ENCODE peak calls at places on chromosomes 6 and 20, in six cellular contexts. A, N, C, E, Q and F are unnamed samples.

GRCh38 chr6:912871-913663 is 220.1 kb upstream of the EXOC2 start:
- DNase-seq in A (no peak), N (no peak), C (no peak), E (peak), Q (no peak), F (no peak)

GRCh38 chr6:162385980-162386379 is 341.6 kb downstream of the PRKN start:
- DNase-seq in A (no peak), N (no peak), C (no peak), E (peak), Q (no peak), F (no peak)

GRCh38 chr6:137928286-137928685 is 61.2 kb downstream of the TNFAIP3 start:
- DNase-seq in A (no peak), N (no peak), C (no peak), E (no peak), Q (no peak), F (no peak)

GRCh38 chr6:55175078-55175777 is 913 bp downstream of the HCRTR2 start:
- DNase-seq in A (no peak), N (no peak), C (no peak), E (no peak), Q (no peak), F (no peak)

GRCh38 chr20:23235173-23236027 is 115.2 kb upstream of the NXT1 start:
- DNase-seq in A (peak), N (no peak), C (peak), E (peak), Q (no peak), F (peak)

GRCh38 chr6:166556871-166557322 is 29.6 kb downstream of the RAMACL start:
- DNase-seq in A (peak), N (peak), C (peak), E (peak), Q (no peak), F (no peak)

GRCh38 chr6:137819740-137820139 is 47.3 kb upstream of the TNFAIP3 start:
- DNase-seq in A (peak), N (no peak), C (no peak), E (no peak), Q (no peak), F (no peak)

GRCh38 chr6:30127238-30128093 is 8.5 kb upstream of the TRIM40 start:
- DNase-seq in A (no peak), N (no peak), C (no peak), E (no peak), Q (no peak), F (no peak)

GRCh38 chr6:80520195-80520594 is 413.7 kb downstream of the BCKDHB start:
- DNase-seq in A (peak), N (no peak), C (no peak), E (peak), Q (no peak), F (no peak)

GRCh38 chr6:41836660-41837052 is 49.2 kb downstream of the TOMM6 start:
- DNase-seq in A (peak), N (no peak), C (no peak), E (peak), Q (no peak), F (no peak)

GRCh38 chr20:58586565-58587093 is 64.5 kb upstream of the STX16 start:
- DNase-seq in A (no peak), N (no peak), C (no peak), E (no peak), Q (no peak), F (no peak)

GRCh38 chr6:83514877-83515466 is 2.6 kb downstream of the PRSS35 start:
- DNase-seq in A (peak), N (peak), C (no peak), E (peak), Q (no peak), F (peak)

GRCh38 chr6:127058027-127058426 is 60.4 kb upstream of the RSPO3 start:
- DNase-seq in A (peak), N (no peak), C (no peak), E (peak), Q (no peak), F (no peak)

GRCh38 chr6:105949939-105950582 is 136.1 kb upstream of the PRDM1 start:
- DNase-seq in A (no peak), N (no peak), C (no peak), E (no peak), Q (no peak), F (no peak)

GRCh38 chr6:15089569-15090144 is 156.2 kb upstream of the JARID2 start:
- DNase-seq in A (no peak), N (no peak), C (peak), E (no peak), Q (no peak), F (no peak)

GRCh38 chr20:23918896-23919295 is 39.3 kb upstream of the CST5 start:
- DNase-seq in A (no peak), N (no peak), C (no peak), E (no peak), Q (no peak), F (no peak)

GRCh38 chr6:14452567-14453527 is 335.3 kb downstream of the CD83 start:
- DNase-seq in A (no peak), N (no peak), C (no peak), E (no peak), Q (no peak), F (no peak)

GRCh38 chr6:146336200-146336599 is 207.4 kb upstream of the RAB32 start:
- DNase-seq in A (peak), N (no peak), C (no peak), E (no peak), Q (no peak), F (no peak)

GRCh38 chr20:6942266-6942665 is 174.8 kb downstream of the BMP2 start:
- DNase-seq in A (no peak), N (no peak), C (no peak), E (no peak), Q (no peak), F (no peak)

GRCh38 chr6:108157234-108157971 is 8.4 kb upstream of the NR2E1 start:
- DNase-seq in A (no peak), N (no peak), C (no peak), E (no peak), Q (peak), F (no peak)

DNA sequence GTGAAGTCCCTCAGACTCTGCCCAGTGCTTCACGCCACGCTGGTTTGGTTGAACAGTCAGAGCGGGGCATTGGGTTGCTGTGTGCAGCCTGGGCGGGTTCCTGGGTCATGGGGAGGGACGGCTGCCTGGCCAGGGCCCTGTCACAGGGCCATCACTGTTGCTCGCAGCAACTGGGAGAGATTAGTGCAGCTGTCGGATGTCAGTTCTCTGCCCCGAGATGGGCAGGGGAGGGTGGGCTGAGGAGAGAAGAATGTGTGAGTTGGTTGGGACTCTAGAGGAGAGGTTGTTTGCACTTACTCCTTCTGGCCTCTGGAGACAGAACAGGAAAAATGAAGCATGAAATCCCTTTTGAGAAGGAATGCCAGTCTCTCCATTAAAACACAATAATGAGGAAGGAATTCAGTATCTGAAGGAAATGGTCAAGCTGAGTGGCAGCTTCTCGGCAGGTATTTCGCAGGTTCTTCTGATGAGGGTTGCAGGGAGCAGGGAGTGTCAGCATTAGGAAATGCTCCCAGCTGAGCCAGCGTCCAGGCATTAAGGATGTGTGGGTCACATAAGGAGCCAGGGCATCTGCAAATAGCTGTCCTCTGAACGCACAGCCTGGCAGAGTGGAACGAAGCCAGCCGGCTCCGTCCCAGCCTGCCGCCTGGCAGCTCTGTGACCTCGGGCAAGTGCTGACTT is 95.9 kb downstream of the SSR1 start:
- DNase-seq in A (no peak), N (peak), C (peak), E (peak), Q (no peak), F (no peak)
- TF ChIP-seq CTCF in A (no peak), N (peak), C (no peak), E (peak), Q (no peak), F (peak)

DNA sequence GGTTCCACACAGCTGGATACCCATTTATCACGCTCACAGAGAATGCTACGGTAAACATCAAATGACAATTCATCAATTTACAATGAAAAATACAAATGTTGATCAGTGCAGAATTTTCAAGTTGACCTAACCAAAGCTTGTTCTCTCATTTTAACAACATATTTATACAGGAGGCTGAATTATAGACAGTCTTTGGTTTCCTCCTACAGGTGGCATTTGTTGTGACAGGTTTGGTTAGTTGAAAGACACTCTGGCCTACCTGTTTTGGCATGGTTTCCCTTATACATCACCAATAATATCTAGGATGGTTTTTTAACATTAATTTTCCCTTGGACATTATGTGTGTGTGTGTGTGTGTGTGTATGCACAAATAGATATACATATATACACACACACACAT is 642.5 kb upstream of the MMS22L start:
- DNase-seq in A (no peak), N (no peak), C (no peak), E (no peak), Q (no peak), F (no peak)
- TF ChIP-seq CTCF in A (no peak), N (peak), C (no peak), E (no peak), Q (no peak), F (peak)

GRCh38 chr6:37702314-37702713 is 4.6 kb upstream of the MDGA1 start:
- DNase-seq in A (peak), N (no peak), C (no peak), E (no peak), Q (no peak), F (no peak)
- TF ChIP-seq CTCF in A (peak), N (peak), C (no peak), E (no peak), Q (no peak), F (peak)

GRCh38 chr6:110990835-110991576 is 9.2 kb downstream of the RPF2 start:
- DNase-seq in A (no peak), N (no peak), C (no peak), E (no peak), Q (no peak), F (no peak)
- TF ChIP-seq CTCF in A (no peak), N (no peak), C (no peak), E (no peak), Q (no peak), F (no peak)

DNA sequence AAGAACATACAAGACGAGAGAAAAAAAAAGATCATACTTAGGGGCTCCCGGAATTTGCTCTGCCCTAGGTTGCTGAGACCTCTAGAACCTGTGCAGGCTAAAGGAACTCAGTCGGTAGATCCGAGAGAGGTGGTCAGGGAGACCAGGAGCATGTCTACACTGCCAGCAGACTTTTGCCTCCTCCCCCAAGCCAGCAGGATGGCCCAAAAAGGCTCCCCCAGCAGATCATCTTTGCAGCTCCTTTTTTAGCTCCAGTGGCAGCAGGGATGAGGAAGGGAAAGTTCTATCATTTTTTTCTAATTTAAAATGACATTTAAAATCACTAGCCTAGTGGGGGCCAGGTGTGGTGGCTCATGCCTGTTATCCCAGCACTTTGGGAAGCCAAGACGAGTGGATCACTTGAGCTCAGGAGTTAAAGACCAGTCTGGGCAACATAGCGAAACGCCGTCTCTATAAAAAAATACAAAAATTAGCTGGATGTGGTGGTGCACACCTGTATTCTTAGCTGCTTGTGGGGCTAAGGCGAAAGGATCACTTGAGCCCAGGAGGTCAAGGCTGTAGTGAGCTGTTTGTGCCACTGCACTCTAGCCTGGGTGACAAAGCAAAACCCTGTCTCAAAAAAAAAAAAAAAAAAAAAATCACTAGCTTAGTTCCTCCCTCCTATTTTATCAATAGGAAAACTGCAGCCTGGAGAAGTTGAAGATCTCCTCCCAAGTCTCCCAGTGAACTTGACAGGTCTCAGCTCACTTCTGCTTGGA is 69.3 kb upstream of the MYL9 start:
- DNase-seq in A (no peak), N (no peak), C (no peak), E (no peak), Q (no peak), F (no peak)
- TF ChIP-seq CTCF in A (no peak), N (no peak), C (no peak), E (no peak), Q (no peak), F (no peak)